ENCODE peak calls at places on chromosome 5, in four cellular contexts. V is astrocyte of the spinal cord; T is CD8-positive, alpha-beta memory T cell; Y is fibroblast of villous mesenchyme. C is an unnamed sample.

GRCh38 chr5:115575167-115576070 is 26.9 kb downstream of the TICAM2 start:
- DNase-seq in V (peak), T (no peak), Y (no peak), C (no peak)

GRCh38 chr5:104937591-104937990 is 1375.0 kb upstream of the NUDT12 start:
- DNase-seq in V (no peak), T (no peak), Y (no peak), C (no peak)

GRCh38 chr5:157821822-157822622 is 36.9 kb downstream of the CLINT1 start:
- DNase-seq in V (no peak), T (no peak), Y (peak), C (no peak)

GRCh38 chr5:119386945-119387344 is 31.1 kb downstream of the TNFAIP8 start:
- DNase-seq in V (no peak), T (no peak), Y (peak), C (no peak)

GRCh38 chr5:57780306-57780958 is 297.8 kb upstream of the ACTBL2 start:
- DNase-seq in V (no peak), T (no peak), Y (no peak), C (no peak)

GRCh38 chr5:100900796-100901731 is 2.0 kb downstream of the ST8SIA4 start:
- DNase-seq in V (peak), T (peak), Y (peak), C (peak)

GRCh38 chr5:54090495-54091084 is 219.8 kb downstream of the ARL15 start:
- DNase-seq in V (peak), T (no peak), Y (peak), C (peak)

GRCh38 chr5:43429706-43430105 is 17.5 kb upstream of the CCL28 start:
- DNase-seq in V (no peak), T (no peak), Y (no peak), C (no peak)

GRCh38 chr5:95384485-95385213 is 6.5 kb upstream of the FAM81B start:
- DNase-seq in V (no peak), T (no peak), Y (no peak), C (no peak)

GRCh38 chr5:154243736-154244135 is 53.2 kb downstream of the GALNT10 start:
- DNase-seq in V (peak), T (no peak), Y (peak), C (peak)

GRCh38 chr5:100777680-100778281 is 125.3 kb downstream of the ST8SIA4 start:
- DNase-seq in V (peak), T (no peak), Y (peak), C (peak)

GRCh38 chr5:181217805-181218065 is 5.3 kb upstream of the TRIM41 start:
- DNase-seq in V (peak), T (no peak), Y (no peak), C (no peak)

GRCh38 chr5:53714324-53715010 is 154.0 kb downstream of the NDUFS4 start:
- DNase-seq in V (peak), T (no peak), Y (peak), C (no peak)

GRCh38 chr5:137315534-137316345 is 183.4 kb downstream of the SPOCK1 start:
- DNase-seq in V (no peak), T (no peak), Y (no peak), C (no peak)

GRCh38 chr5:32714836-32715235 is 3.7 kb downstream of the NPR3 start:
- DNase-seq in V (peak), T (no peak), Y (no peak), C (no peak)

GRCh38 chr5:73321757-73322452 is 126.7 kb downstream of the FOXD1 start:
- DNase-seq in V (peak), T (no peak), Y (peak), C (peak)

GRCh38 chr5:133128066-133128465 is 76.3 kb downstream of the HSPA4 start:
- DNase-seq in V (no peak), T (no peak), Y (no peak), C (no peak)

GRCh38 chr5:88727705-88728313 is 155.2 kb downstream of the MEF2C start:
- DNase-seq in V (peak), T (no peak), Y (peak), C (peak)

GRCh38 chr5:136038635-136039034 is 9.8 kb downstream of the TGFBI start:
- DNase-seq in V (no peak), T (no peak), Y (peak), C (peak)

GRCh38 chr5:176628406-176629228 is 1.7 kb downstream of the SNCB start:
- DNase-seq in V (no peak), T (no peak), Y (no peak), C (no peak)

GRCh38 chr5:132134384-132134783 is 60.8 kb downstream of the CSF2 start:
- DNase-seq in V (peak), T (no peak), Y (peak), C (no peak)

GRCh38 chr5:134506054-134507039 is 19.1 kb upstream of the JADE2 start:
- DNase-seq in V (no peak), T (no peak), Y (peak), C (no peak)

GRCh38 chr5:179225387-179225786 is 119.9 kb downstream of the ADAMTS2 start:
- DNase-seq in V (no peak), T (no peak), Y (no peak), C (no peak)

GRCh38 chr5:128455861-128456361 is 82.1 kb downstream of the FBN2 start:
- DNase-seq in V (no peak), T (no peak), Y (no peak), C (no peak)

GRCh38 chr5:113166710-113167366 is 190.2 kb downstream of the DCP2 start:
- DNase-seq in V (peak), T (no peak), Y (peak), C (peak)

DNA sequence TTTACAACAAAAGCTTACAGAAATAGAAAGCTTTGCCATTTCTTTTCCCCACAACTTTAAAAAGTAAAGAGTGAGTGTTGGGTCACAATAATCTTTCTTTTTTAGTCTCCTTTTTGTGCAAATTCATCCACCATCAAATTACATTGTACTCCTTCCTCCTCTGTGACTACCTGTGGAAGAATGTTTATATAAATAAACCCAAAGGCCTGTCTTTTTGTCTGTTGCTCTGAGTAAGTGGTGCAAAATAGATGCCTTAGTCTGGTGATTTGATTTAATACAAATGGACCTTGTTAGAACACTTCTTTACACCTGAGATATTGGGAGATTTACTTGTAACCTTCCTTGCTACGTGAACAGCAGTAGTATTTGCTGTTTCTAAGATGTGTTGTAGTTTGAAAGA is 53.5 kb upstream of the TAF11L2 start:
- DNase-seq in V (peak), T (no peak), Y (no peak), C (no peak)
- H3K4me3 ChIP-seq in V (no peak), T (no peak), Y (no peak), C (no peak)

GRCh38 chr5:2751592-2752021 is at the start of gene IRX2:
- DNase-seq in V (peak), T (no peak), Y (peak), C (peak)

GRCh38 chr5:2754621-2755370 is 3.3 kb upstream of the IRX2 start:
- DNase-seq in V (no peak), T (no peak), Y (no peak), C (no peak)

GRCh38 chr5:2753452-2754409 is 2.3 kb upstream of the IRX2 start:
- DNase-seq in V (no peak), T (no peak), Y (no peak), C (no peak)

GRCh38 chr5:2752059-2752874 is 790 bp upstream of the IRX2 start:
- DNase-seq in V (peak), T (no peak), Y (no peak), C (no peak)

DNA sequence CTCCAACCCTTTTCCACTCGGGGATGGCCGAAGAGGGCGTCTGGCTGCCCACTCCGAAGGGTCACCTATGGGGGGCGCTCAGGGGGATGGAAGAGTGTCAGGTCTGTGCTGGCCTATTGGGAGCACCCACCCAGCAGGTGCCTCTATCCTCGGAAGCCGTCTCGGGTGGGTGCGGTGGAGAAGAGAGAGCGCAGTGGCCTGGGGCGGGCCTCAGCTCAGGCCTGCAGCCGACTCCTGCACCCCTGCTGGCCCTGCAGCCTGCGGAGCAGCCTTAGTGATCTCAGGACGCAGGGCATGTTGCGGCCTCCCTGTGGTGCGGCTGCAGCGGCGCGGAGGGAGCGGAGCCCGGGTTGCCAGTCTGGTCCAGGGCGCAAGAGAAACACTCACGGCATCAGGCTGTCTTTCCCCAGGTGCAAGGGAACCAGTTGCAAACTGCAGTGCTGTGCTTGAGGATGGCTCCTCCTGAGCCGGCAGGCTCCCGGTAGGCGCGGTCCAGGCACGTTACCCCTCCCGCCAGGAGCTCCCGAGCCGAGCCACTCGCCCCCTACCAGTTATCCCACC is 1.5 kb upstream of the IRX2 start:
- DNase-seq in V (no peak), T (no peak), Y (no peak), C (no peak)
- H3K4me3 ChIP-seq in V (peak), T (no peak), Y (no peak), C (peak)

DNA sequence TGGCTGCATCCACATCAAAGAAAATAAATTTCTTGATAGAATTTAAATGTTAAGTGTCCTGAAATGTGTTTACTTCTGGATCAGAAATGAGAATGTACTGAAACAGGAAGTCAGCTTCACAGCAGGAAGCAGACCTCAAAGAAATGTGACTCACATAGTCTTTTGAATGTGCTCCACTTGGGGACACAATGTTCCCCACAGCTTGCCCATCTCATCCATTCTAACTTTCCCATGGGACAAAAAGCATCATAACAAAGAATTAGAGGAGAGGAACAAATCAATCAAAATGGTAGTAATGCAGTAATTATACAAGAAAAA is 85.7 kb downstream of the GRAMD2B start:
- DNase-seq in V (peak), T (no peak), Y (peak), C (peak)
- H3K4me3 ChIP-seq in V (no peak), T (peak), Y (no peak), C (no peak)

GRCh38 chr5:61706751-61707150 is 374.7 kb downstream of the ZSWIM6 start:
- DNase-seq in V (no peak), T (no peak), Y (no peak), C (no peak)

GRCh38 chr5:61702784-61703183 is 370.7 kb downstream of the ZSWIM6 start:
- DNase-seq in V (no peak), T (no peak), Y (peak), C (no peak)

GRCh38 chr5:61701877-61702602 is 370.0 kb downstream of the ZSWIM6 start:
- DNase-seq in V (no peak), T (no peak), Y (no peak), C (no peak)

DNA sequence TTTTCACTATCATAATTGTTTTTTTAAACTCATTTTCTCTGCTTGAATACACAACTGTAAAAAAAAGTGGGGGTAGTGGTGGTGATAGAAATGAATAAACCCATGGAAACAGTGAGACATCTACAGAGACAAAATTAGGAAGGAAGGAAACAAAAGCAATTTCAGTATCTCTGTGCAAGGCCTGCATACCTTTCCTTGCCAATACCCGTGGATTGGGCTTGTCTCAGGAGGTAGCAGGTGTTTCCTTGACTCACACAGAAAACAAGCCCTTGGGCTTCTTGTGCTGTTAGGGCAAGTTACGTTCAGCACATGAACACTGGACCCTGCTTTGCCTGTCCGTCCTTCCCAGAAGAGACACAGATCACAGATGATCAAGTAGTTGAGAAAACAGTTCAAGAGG is 372.2 kb downstream of the ZSWIM6 start:
- DNase-seq in V (no peak), T (no peak), Y (no peak), C (no peak)
- H3K4me3 ChIP-seq in V (no peak), T (no peak), Y (no peak), C (no peak)